ENCODE peak calls at places on chromosomes 16 and 17, in eight cellular contexts. One of them, this sample, is unnamed.

GRCh38 chr16:57191056-57191536 is 5.0 kb downstream of the RSPRY1 start:
- DNase-seq in Peyer's patch: no peak
- DNase-seq in stomach: no peak
- DNase-seq in right atrium auricular region: no peak
- DNase-seq in NB4: no peak
- DNase-seq in astrocyte of the spinal cord: peak; percentile 60
- DNase-seq in MM.1S: no peak
- DNase-seq in cardiac muscle cell: no peak
- DNase-seq in this sample: no peak

GRCh38 chr17:77110006-77110374 is 30.8 kb upstream of the SEC14L1 start:
- DNase-seq in Peyer's patch: no peak
- DNase-seq in stomach: no peak
- DNase-seq in right atrium auricular region: no peak
- DNase-seq in NB4: peak; percentile 46
- DNase-seq in astrocyte of the spinal cord: peak; percentile 67
- DNase-seq in MM.1S: peak; percentile 69
- DNase-seq in cardiac muscle cell: no peak
- DNase-seq in this sample: peak; percentile 39

GRCh38 chr17:71117461-71117860 is 948.1 kb downstream of the KCNJ2 start:
- DNase-seq in Peyer's patch: no peak
- DNase-seq in stomach: no peak
- DNase-seq in right atrium auricular region: no peak
- DNase-seq in NB4: no peak
- DNase-seq in astrocyte of the spinal cord: peak; percentile 63
- DNase-seq in MM.1S: no peak
- DNase-seq in cardiac muscle cell: no peak
- DNase-seq in this sample: no peak

GRCh38 chr17:48125829-48126612 is 18.5 kb downstream of the SNX11 start:
- DNase-seq in Peyer's patch: no peak
- DNase-seq in stomach: no peak
- DNase-seq in right atrium auricular region: no peak
- DNase-seq in NB4: no peak
- DNase-seq in astrocyte of the spinal cord: no peak
- DNase-seq in MM.1S: no peak
- DNase-seq in cardiac muscle cell: no peak
- DNase-seq in this sample: no peak

GRCh38 chr16:27362570-27363245 is 39.3 kb upstream of the IL21R start:
- DNase-seq in Peyer's patch: no peak
- DNase-seq in stomach: no peak
- DNase-seq in right atrium auricular region: no peak
- DNase-seq in NB4: no peak
- DNase-seq in astrocyte of the spinal cord: no peak
- DNase-seq in MM.1S: no peak
- DNase-seq in cardiac muscle cell: no peak
- DNase-seq in this sample: no peak

GRCh38 chr16:84816023-84816422 is 3.8 kb upstream of the CRISPLD2 start:
- DNase-seq in Peyer's patch: no peak
- DNase-seq in stomach: no peak
- DNase-seq in right atrium auricular region: no peak
- DNase-seq in NB4: no peak
- DNase-seq in astrocyte of the spinal cord: no peak
- DNase-seq in MM.1S: no peak
- DNase-seq in cardiac muscle cell: no peak
- DNase-seq in this sample: no peak

GRCh38 chr17:45949755-45950320 is 49.2 kb upstream of the STH start:
- DNase-seq in Peyer's patch: no peak
- DNase-seq in stomach: no peak
- DNase-seq in right atrium auricular region: no peak
- DNase-seq in NB4: no peak
- DNase-seq in astrocyte of the spinal cord: no peak
- DNase-seq in MM.1S: no peak
- DNase-seq in cardiac muscle cell: no peak
- DNase-seq in this sample: no peak

GRCh38 chr16:48126801-48127644 is 28.8 kb downstream of the ABCC12 start:
- DNase-seq in Peyer's patch: no peak
- DNase-seq in stomach: peak; percentile 78
- DNase-seq in right atrium auricular region: no peak
- DNase-seq in NB4: peak; percentile 15
- DNase-seq in astrocyte of the spinal cord: peak; percentile 98
- DNase-seq in MM.1S: no peak
- DNase-seq in cardiac muscle cell: peak; percentile 5
- DNase-seq in this sample: no peak

GRCh38 chr17:62188713-62189112 is 123.6 kb upstream of the MED13 start:
- DNase-seq in Peyer's patch: no peak
- DNase-seq in stomach: peak; percentile 38
- DNase-seq in right atrium auricular region: no peak
- DNase-seq in NB4: no peak
- DNase-seq in astrocyte of the spinal cord: no peak
- DNase-seq in MM.1S: no peak
- DNase-seq in cardiac muscle cell: no peak
- DNase-seq in this sample: no peak

GRCh38 chr17:34248807-34249496 is 6.1 kb upstream of the CCL2 start:
- DNase-seq in Peyer's patch: no peak
- DNase-seq in stomach: no peak
- DNase-seq in right atrium auricular region: no peak
- DNase-seq in NB4: peak; percentile 88
- DNase-seq in astrocyte of the spinal cord: no peak
- DNase-seq in MM.1S: no peak
- DNase-seq in cardiac muscle cell: no peak
- DNase-seq in this sample: no peak

GRCh38 chr17:17781591-17782424 is 55.0 kb downstream of the SREBF1 start:
- DNase-seq in Peyer's patch: no peak
- DNase-seq in stomach: peak; percentile 84
- DNase-seq in right atrium auricular region: peak; percentile 76
- DNase-seq in NB4: peak; percentile 33
- DNase-seq in astrocyte of the spinal cord: peak; percentile 52
- DNase-seq in MM.1S: no peak
- DNase-seq in cardiac muscle cell: peak; percentile 95
- DNase-seq in this sample: peak; percentile 36

GRCh38 chr17:46117117-46117516 is 76.1 kb downstream of the KANSL1 start:
- DNase-seq in Peyer's patch: no peak
- DNase-seq in stomach: no peak
- DNase-seq in right atrium auricular region: no peak
- DNase-seq in NB4: no peak
- DNase-seq in astrocyte of the spinal cord: no peak
- DNase-seq in MM.1S: no peak
- DNase-seq in cardiac muscle cell: no peak
- DNase-seq in this sample: no peak

GRCh38 chr17:13256545-13256944 is 238.7 kb upstream of the ELAC2 start:
- DNase-seq in Peyer's patch: no peak
- DNase-seq in stomach: no peak
- DNase-seq in right atrium auricular region: no peak
- DNase-seq in NB4: no peak
- DNase-seq in astrocyte of the spinal cord: no peak
- DNase-seq in MM.1S: no peak
- DNase-seq in cardiac muscle cell: no peak
- DNase-seq in this sample: no peak

GRCh38 chr16:58551496-58551895 is 36.2 kb downstream of the SETD6 start:
- DNase-seq in Peyer's patch: no peak
- DNase-seq in stomach: no peak
- DNase-seq in right atrium auricular region: no peak
- DNase-seq in NB4: no peak
- DNase-seq in astrocyte of the spinal cord: no peak
- DNase-seq in MM.1S: no peak
- DNase-seq in cardiac muscle cell: no peak
- DNase-seq in this sample: no peak

GRCh38 chr17:80847506-80848230 is 144.0 kb upstream of the CHMP6 start:
- DNase-seq in Peyer's patch: peak; percentile 31
- DNase-seq in stomach: no peak
- DNase-seq in right atrium auricular region: no peak
- DNase-seq in NB4: no peak
- DNase-seq in astrocyte of the spinal cord: no peak
- DNase-seq in MM.1S: no peak
- DNase-seq in cardiac muscle cell: no peak
- DNase-seq in this sample: no peak

GRCh38 chr16:29947897-29948296 is 14.0 kb upstream of the TMEM219 start:
- DNase-seq in Peyer's patch: no peak
- DNase-seq in stomach: no peak
- DNase-seq in right atrium auricular region: no peak
- DNase-seq in NB4: no peak
- DNase-seq in astrocyte of the spinal cord: no peak
- DNase-seq in MM.1S: no peak
- DNase-seq in cardiac muscle cell: no peak
- DNase-seq in this sample: no peak

GRCh38 chr16:29950806-29951461 is 10.9 kb upstream of the TMEM219 start:
- DNase-seq in Peyer's patch: no peak
- DNase-seq in stomach: no peak
- DNase-seq in right atrium auricular region: no peak
- DNase-seq in NB4: no peak
- DNase-seq in astrocyte of the spinal cord: no peak
- DNase-seq in MM.1S: no peak
- DNase-seq in cardiac muscle cell: no peak
- DNase-seq in this sample: no peak

GRCh38 chr16:29951966-29952365 is 9.9 kb upstream of the TMEM219 start:
- DNase-seq in Peyer's patch: no peak
- DNase-seq in stomach: no peak
- DNase-seq in right atrium auricular region: no peak
- DNase-seq in NB4: no peak
- DNase-seq in astrocyte of the spinal cord: no peak
- DNase-seq in MM.1S: no peak
- DNase-seq in cardiac muscle cell: no peak
- DNase-seq in this sample: no peak
- TF ChIP-seq CTCF in Peyer's patch: no peak
- TF ChIP-seq CTCF in stomach: no peak
- TF ChIP-seq CTCF in right atrium auricular region: no peak
- TF ChIP-seq CTCF in NB4: no peak
- TF ChIP-seq CTCF in astrocyte of the spinal cord: no peak
- TF ChIP-seq CTCF in MM.1S: no peak
- TF ChIP-seq CTCF in cardiac muscle cell: no peak
- TF ChIP-seq CTCF in this sample: no peak

DNA sequence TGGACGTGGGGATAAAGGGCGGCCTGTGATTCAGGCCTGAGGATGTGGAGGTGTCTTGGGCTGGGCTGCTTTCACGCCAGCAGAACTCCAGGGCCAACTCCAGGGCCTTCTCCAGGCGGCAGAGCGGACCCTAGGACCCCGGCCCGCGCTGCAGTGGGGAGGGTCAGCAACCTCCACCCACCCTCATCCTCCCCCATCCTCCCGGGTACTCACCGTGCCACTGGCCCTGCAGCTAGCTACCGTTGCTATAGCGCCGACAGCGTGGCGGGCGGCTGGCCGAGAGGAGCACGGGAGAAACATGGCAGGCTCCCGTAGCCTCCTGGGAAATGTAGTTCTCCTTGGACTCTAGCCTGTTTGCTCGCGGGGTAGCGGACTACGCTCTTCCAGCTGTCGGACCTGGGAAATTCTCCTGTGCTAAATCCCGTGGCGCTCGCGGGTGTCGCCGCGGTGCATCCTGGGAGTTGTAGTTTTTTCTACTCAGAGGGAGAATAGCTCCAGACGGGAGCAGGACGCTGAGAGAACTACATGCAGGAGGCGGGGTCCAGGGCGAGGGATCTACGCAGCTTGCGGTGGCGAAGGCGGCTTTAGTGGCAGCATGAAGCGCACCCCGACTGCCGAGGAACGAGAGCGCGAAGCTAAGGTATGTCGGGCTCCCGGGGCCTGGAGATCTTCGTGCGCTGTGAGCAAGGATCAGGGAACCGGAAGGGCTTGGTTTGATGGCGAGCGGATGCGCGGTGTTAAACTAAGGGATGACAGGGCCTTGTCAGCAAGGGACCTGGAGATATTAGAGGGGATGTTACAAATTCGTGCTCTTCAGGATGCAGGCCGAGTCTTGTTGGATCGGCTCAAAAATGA is at the start of the genes FTO and RPGRIP1L:
- DNase-seq in Peyer's patch: peak; percentile 98
- DNase-seq in stomach: peak; percentile 99
- DNase-seq in right atrium auricular region: peak; percentile 99
- DNase-seq in NB4: peak; percentile 99
- DNase-seq in astrocyte of the spinal cord: peak; percentile 100
- DNase-seq in MM.1S: peak; percentile 99
- DNase-seq in cardiac muscle cell: peak; percentile 97
- DNase-seq in this sample: peak; percentile 95
- TF ChIP-seq CTCF in Peyer's patch: peak; percentile 37
- TF ChIP-seq CTCF in stomach: peak; percentile 38
- TF ChIP-seq CTCF in right atrium auricular region: peak; percentile 37
- TF ChIP-seq CTCF in NB4: no peak
- TF ChIP-seq CTCF in astrocyte of the spinal cord: no peak
- TF ChIP-seq CTCF in MM.1S: peak; percentile 3
- TF ChIP-seq CTCF in cardiac muscle cell: no peak
- TF ChIP-seq CTCF in this sample: no peak

GRCh38 chr17:9622961-9623360 is 22.4 kb upstream of the USP43 start:
- DNase-seq in Peyer's patch: no peak
- DNase-seq in stomach: no peak
- DNase-seq in right atrium auricular region: no peak
- DNase-seq in NB4: no peak
- DNase-seq in astrocyte of the spinal cord: no peak
- DNase-seq in MM.1S: no peak
- DNase-seq in cardiac muscle cell: no peak
- DNase-seq in this sample: no peak

GRCh38 chr17:9632741-9633140 is 12.6 kb upstream of the USP43 start:
- DNase-seq in Peyer's patch: no peak
- DNase-seq in stomach: no peak
- DNase-seq in right atrium auricular region: no peak
- DNase-seq in NB4: no peak
- DNase-seq in astrocyte of the spinal cord: no peak
- DNase-seq in MM.1S: no peak
- DNase-seq in cardiac muscle cell: no peak
- DNase-seq in this sample: no peak

DNA sequence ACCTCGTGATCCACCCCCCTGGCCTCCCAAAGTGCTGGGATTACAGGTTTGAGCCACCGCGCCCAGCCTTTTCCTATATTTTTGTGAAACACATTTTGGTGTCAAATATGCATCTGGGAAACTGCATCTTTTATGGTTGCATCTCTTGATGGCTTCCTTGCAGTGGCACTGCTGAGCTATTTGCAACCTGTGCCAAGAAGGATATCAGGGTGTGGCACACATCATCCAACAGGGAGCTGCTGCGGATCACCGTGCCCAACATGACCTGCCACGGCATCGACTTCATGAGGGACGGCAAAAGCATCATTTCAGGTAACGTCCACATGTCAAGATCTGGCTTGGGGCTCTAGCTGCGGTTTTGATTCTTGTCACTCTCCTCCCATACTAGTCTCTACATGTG is 16.8 kb upstream of the USP43 start:
- DNase-seq in Peyer's patch: no peak
- DNase-seq in stomach: no peak
- DNase-seq in right atrium auricular region: no peak
- DNase-seq in NB4: no peak
- DNase-seq in astrocyte of the spinal cord: no peak
- DNase-seq in MM.1S: no peak
- DNase-seq in cardiac muscle cell: no peak
- DNase-seq in this sample: no peak
- TF ChIP-seq CTCF in Peyer's patch: peak; percentile 68
- TF ChIP-seq CTCF in stomach: no peak
- TF ChIP-seq CTCF in right atrium auricular region: no peak
- TF ChIP-seq CTCF in NB4: no peak
- TF ChIP-seq CTCF in astrocyte of the spinal cord: no peak
- TF ChIP-seq CTCF in MM.1S: no peak
- TF ChIP-seq CTCF in cardiac muscle cell: no peak
- TF ChIP-seq CTCF in this sample: no peak

GRCh38 chr16:22099256-22099975 is 7.1 kb downstream of the VWA3A start:
- DNase-seq in Peyer's patch: no peak
- DNase-seq in stomach: no peak
- DNase-seq in right atrium auricular region: no peak
- DNase-seq in NB4: no peak
- DNase-seq in astrocyte of the spinal cord: no peak
- DNase-seq in MM.1S: no peak
- DNase-seq in cardiac muscle cell: no peak
- DNase-seq in this sample: no peak
- TF ChIP-seq CTCF in Peyer's patch: no peak
- TF ChIP-seq CTCF in stomach: peak; percentile 2
- TF ChIP-seq CTCF in right atrium auricular region: no peak
- TF ChIP-seq CTCF in NB4: no peak
- TF ChIP-seq CTCF in astrocyte of the spinal cord: no peak
- TF ChIP-seq CTCF in MM.1S: no peak
- TF ChIP-seq CTCF in cardiac muscle cell: no peak
- TF ChIP-seq CTCF in this sample: no peak